ENCODE peak calls at places on chromosome 20, in four cellular contexts. G is GM12878, O is K562, K is HepG2. E is an unnamed sample.

GRCh38 chr20:12821249-12821648 is 187.5 kb upstream of the SPTLC3 start:
- DNase-seq in G (no peak), O (no peak), K (no peak), E (no peak)

GRCh38 chr20:37734228-37734980 is 40.6 kb downstream of the CTNNBL1 start:
- DNase-seq in G (no peak), O (no peak), K (no peak), E (no peak)

GRCh38 chr20:53569606-53570307 is 23.9 kb downstream of the ZNF217 start:
- DNase-seq in G (no peak), O (no peak), K (no peak), E (no peak)

GRCh38 chr20:25243416-25243979 is 4.4 kb upstream of the PYGB start:
- DNase-seq in G (no peak), O (no peak), K (no peak), E (no peak)

GRCh38 chr20:53384392-53384791 is 209.2 kb downstream of the ZNF217 start:
- DNase-seq in G (no peak), O (no peak), K (no peak), E (no peak)

GRCh38 chr20:50190251-50191064 is at the start of gene CEBPB:
- DNase-seq in G (no peak), O (peak; percentile 90), K (peak; percentile 90), E (peak; percentile 92)

GRCh38 chr20:21702553-21703467 is 2.7 kb upstream of the PAX1 start:
- DNase-seq in G (no peak), O (peak; percentile 53), K (peak; percentile 39), E (peak; percentile 34)

GRCh38 chr20:46434597-46434996 is 28.2 kb upstream of the ELMO2 start:
- DNase-seq in G (no peak), O (no peak), K (no peak), E (no peak)

GRCh38 chr20:4896971-4897497 is 104.3 kb downstream of the SLC23A2 start:
- DNase-seq in G (no peak), O (peak; percentile 3), K (no peak), E (no peak)

GRCh38 chr20:327946-328563 is 2.7 kb downstream of the SOX12 start:
- DNase-seq in G (no peak), O (peak; percentile 23), K (no peak), E (no peak)

GRCh38 chr20:58407966-58408557 is 19.0 kb downstream of the VAPB start:
- DNase-seq in G (peak; percentile 48), O (no peak), K (no peak), E (no peak)

GRCh38 chr20:51469578-51470520 is 72.7 kb downstream of the NFATC2 start:
- DNase-seq in G (no peak), O (no peak), K (no peak), E (no peak)

GRCh38 chr20:14384820-14385740 is 47.7 kb upstream of the FLRT3 start:
- DNase-seq in G (no peak), O (no peak), K (no peak), E (peak; percentile 20)

GRCh38 chr20:14383326-14383725 is 45.9 kb upstream of the FLRT3 start:
- DNase-seq in G (no peak), O (no peak), K (no peak), E (no peak)

DNA sequence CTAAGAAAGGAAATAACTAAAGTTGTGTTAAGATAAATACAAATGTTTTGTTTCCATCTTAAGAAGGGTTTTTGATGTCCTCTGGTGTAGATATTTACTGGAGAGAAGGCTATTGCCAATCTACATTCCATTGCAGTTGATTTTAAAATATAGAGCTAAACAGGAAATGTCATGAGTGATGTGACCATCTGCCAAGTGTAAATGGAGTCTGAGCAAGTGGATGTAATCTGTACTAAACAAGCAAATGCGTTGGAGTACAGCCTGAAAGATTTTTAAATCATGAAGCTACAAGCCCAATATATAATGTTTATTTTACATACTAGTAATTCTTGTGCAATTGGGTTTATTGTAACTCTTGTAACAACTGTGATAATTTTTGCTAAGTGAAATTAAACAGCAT is 47.0 kb upstream of the FLRT3 start:
- DNase-seq in G (no peak), O (no peak), K (no peak), E (no peak)
- TF ChIP-seq BHLHE40 in G (no peak), O (no peak), K (no peak), E (no peak)

DNA sequence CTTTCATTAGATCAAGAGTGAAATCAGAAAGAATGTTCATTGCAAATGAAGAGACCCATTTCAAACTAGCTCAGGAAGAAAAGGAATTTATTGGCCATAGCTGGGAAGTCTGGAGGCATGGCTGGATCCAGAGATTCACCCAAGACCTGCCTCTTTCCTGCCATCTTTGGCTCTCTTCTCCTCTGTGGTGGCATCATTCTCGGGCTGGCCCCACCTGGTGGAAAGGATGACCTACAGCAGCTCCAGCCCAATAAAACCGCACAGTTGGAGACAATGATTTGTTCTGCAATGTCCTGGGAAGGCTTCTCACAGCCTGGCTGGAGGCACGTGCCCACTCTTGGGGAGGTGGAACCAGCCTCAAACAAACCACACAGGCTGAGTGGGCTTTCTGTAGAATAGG is 18.1 kb upstream of the FERMT1 start:
- DNase-seq in G (no peak), O (peak; percentile 6), K (peak; percentile 28), E (peak; percentile 32)
- TF ChIP-seq TARDBP in G (no peak), O (no peak), K (no peak), E (no peak)

DNA sequence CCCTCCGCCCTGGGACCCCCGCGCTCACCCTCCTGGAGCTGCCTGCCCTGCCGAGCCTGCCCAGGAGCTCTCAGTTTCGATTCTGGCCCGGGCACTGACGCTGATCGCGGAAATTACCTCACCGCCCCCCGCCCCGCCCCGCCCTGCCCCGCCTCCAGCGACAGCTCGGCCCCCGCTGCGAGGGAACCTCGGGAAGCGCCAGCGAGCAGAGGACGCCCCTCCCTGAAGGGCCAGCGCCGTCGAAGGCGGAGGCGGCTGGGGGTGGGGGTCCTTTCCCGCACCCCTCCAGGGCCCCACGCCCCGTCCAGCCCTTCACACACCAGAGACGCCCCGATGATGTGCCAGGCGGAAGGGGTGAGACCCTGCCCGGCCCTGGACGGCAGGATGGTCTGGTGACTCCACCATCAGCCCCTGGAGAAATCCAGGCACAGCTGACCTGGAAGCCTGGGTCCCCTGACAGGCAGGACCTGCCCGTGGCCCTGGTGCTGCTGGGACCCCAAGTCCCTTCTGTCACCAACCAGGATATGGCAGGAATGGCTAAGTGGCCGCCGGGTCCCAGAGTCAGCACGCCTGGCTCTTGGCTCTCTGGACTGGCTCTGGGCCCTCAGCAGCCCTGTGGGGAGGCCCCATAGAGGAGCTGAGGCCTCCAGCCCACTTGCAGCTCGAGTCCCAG is at the start of gene HELZ2:
- DNase-seq in G (no peak), O (peak; percentile 77), K (peak; percentile 53), E (peak; percentile 78)
- TF ChIP-seq BHLHE40 in G (peak; percentile 21), O (no peak), K (no peak), E (no peak)

GRCh38 chr20:2230671-2231488 is 64.9 kb upstream of the TGM3 start:
- DNase-seq in G (no peak), O (no peak), K (no peak), E (no peak)

GRCh38 chr20:2237059-2237458 is 58.7 kb upstream of the TGM3 start:
- DNase-seq in G (no peak), O (no peak), K (no peak), E (no peak)

GRCh38 chr20:2236266-2236665 is 59.5 kb upstream of the TGM3 start:
- DNase-seq in G (no peak), O (no peak), K (no peak), E (no peak)

GRCh38 chr20:2238601-2239000 is 57.2 kb upstream of the TGM3 start:
- DNase-seq in G (no peak), O (no peak), K (no peak), E (no peak)

DNA sequence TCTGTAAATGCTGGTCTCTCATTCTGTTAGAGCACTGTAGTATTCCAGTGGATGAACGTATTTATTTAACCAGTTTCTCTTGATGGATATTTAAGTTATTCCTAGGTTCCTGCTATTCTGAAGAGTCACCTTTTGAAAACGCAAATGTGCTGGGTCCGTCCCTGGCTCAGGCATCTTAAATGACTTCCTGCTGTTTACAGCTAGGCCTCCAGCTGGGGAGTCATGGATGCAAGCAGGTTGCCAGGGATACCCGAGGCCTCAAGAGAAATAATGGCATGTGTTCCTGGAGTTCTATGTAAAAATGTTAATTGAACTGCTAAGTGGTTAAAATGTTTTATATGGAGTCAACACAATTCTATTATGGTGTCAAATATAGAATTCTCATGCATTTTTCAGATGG is 61.0 kb upstream of the TGM3 start:
- DNase-seq in G (no peak), O (no peak), K (no peak), E (peak; percentile 43)
- TF ChIP-seq TARDBP in G (no peak), O (no peak), K (no peak), E (no peak)

GRCh38 chr20:1907586-1907985 is 12.4 kb downstream of the SIRPA start:
- DNase-seq in G (no peak), O (no peak), K (no peak), E (no peak)
- TF ChIP-seq BHLHE40 in G (no peak), O (no peak), K (no peak), E (no peak)

GRCh38 chr20:35637266-35637665 is 21.6 kb downstream of the SPAG4 start:
- DNase-seq in G (no peak), O (no peak), K (no peak), E (no peak)

GRCh38 chr20:35644806-35645205 is 19.9 kb downstream of the CPNE1 start:
- DNase-seq in G (no peak), O (no peak), K (no peak), E (no peak)

GRCh38 chr20:35643045-35643444 is 21.7 kb downstream of the CPNE1 start:
- DNase-seq in G (no peak), O (no peak), K (no peak), E (no peak)

GRCh38 chr20:35640724-35641123 is 24.0 kb downstream of the CPNE1 start:
- DNase-seq in G (no peak), O (peak; percentile 35), K (no peak), E (no peak)

GRCh38 chr20:35641743-35642142 is 23.0 kb downstream of the CPNE1 start:
- DNase-seq in G (no peak), O (no peak), K (no peak), E (no peak)
- TF ChIP-seq TARDBP in G (no peak), O (no peak), K (no peak), E (no peak)

DNA sequence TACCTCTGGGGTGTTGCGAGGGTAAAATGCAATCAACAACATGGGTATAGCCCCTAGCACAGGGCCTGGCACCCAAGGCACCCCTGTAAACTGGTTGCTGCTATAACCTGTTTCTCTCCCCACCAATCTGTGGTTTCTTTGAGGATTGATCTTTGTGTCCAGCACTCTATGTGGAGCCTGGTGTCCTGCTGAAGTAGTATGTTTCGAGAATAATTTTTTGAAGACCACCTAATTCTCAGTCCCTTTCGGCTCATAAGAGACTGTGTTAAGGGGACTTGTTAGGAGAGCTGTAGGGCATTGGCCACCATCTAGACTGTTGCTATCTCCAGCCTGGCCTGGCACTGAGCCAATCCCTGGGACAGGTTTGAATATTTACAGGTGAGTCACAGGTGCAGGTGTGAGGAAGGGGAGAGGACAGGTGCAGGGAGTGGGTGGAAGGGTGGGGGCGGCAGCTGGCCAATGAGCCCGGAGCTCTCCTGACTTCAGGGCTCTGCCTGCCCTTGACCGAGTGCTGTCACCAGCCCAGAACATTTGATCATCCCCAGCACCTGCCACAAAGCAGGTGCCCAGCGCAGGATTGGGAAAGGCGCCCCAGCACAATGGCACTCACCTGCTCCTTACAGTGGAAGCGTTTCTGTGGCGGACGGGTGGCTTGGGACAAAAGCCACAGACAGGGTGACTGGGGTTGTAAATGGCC is 8.1 kb upstream of the C20orf144 start:
- DNase-seq in G (no peak), O (no peak), K (no peak), E (no peak)
- TF ChIP-seq BHLHE40 in G (no peak), O (no peak), K (no peak), E (no peak)

DNA sequence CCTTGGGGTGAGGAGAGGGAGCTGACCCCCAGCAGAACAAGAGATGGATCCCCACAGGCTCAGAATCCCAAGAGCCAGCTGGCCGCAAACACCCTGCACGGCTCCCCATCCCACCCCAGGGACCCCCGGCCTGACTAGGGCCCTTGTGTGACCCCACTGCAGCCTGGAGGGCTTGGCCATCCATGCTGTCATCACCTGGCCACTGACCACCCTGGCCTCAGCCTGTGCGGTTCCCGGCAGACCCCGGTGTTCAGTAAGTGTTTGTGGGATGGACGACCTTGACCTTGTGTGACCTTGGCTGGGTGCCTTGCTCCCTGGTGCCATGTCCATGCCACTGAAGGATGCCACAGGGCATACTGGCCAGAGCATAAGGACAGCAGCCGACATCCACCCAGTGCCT is 328.3 kb downstream of the TAF4 start:
- DNase-seq in G (no peak), O (no peak), K (no peak), E (no peak)
- TF ChIP-seq TARDBP in G (no peak), O (no peak), K (no peak), E (no peak)